ENCODE peak calls at places on chromosomes 2 and 18, in eight cellular contexts. U is Peyer's patch, O is NB4, Z is thyroid gland, W is GM12892, H is tibial nerve, Y is uterus, R is endothelial cell of umbilical vein. E is an unnamed sample.

GRCh38 chr2:140565756-140566155 is 1565.1 kb downstream of the LRP1B start:
- DNase-seq in H (no peak), W (no peak), O (no peak), U (no peak), Z (no peak), Y (no peak), R (no peak), E (no peak)

GRCh38 chr2:120896126-120896525 is 160.5 kb downstream of the GLI2 start:
- DNase-seq in R (no peak), O (no peak), Y (no peak), W (no peak), U (no peak), H (no peak), Z (no peak), E (no peak)

GRCh38 chr2:151823651-151824050 is 4.6 kb downstream of the ARL5A start:
- DNase-seq in W (no peak), U (no peak), O (peak), H (no peak), R (peak), Y (no peak), Z (no peak), E (no peak)

GRCh38 chr2:84748339-84748738 is 132.5 kb downstream of the TRABD2A start:
- DNase-seq in Z (no peak), H (no peak), W (no peak), Y (no peak), R (no peak), U (no peak), O (no peak), E (no peak)

GRCh38 chr2:45119855-45120254 is 110.6 kb upstream of the SIX2 start:
- DNase-seq in U (no peak), O (no peak), H (no peak), Z (no peak), Y (no peak), R (no peak), W (no peak), E (no peak)

GRCh38 chr2:43001787-43002468 is 209.5 kb upstream of the HAAO start:
- DNase-seq in R (no peak), Y (peak), O (no peak), W (no peak), U (no peak), H (no peak), Z (no peak), E (no peak)

GRCh38 chr2:65343381-65343780 is 89.0 kb downstream of the SPRED2 start:
- DNase-seq in Z (no peak), R (no peak), H (no peak), W (no peak), Y (no peak), U (no peak), O (no peak), E (no peak)

GRCh38 chr18:61948842-61949438 is 56.1 kb upstream of the RNF152 start:
- DNase-seq in Y (no peak), O (no peak), Z (no peak), W (no peak), R (no peak), U (no peak), H (no peak), E (no peak)

GRCh38 chr2:186135697-186136096 is 350.4 kb upstream of the ZC3H15 start:
- DNase-seq in Y (no peak), H (no peak), R (no peak), Z (no peak), O (no peak), U (no peak), W (no peak), E (no peak)

GRCh38 chr2:47506436-47506835 is 103.5 kb downstream of the MSH2 start:
- DNase-seq in U (no peak), W (no peak), H (no peak), Y (no peak), Z (no peak), O (no peak), R (no peak), E (no peak)
- TF ChIP-seq POLR2A in U (no peak), W (no peak), H (no peak), Y (no peak), Z (no peak), O (no peak), R (no peak), E (no peak)

DNA sequence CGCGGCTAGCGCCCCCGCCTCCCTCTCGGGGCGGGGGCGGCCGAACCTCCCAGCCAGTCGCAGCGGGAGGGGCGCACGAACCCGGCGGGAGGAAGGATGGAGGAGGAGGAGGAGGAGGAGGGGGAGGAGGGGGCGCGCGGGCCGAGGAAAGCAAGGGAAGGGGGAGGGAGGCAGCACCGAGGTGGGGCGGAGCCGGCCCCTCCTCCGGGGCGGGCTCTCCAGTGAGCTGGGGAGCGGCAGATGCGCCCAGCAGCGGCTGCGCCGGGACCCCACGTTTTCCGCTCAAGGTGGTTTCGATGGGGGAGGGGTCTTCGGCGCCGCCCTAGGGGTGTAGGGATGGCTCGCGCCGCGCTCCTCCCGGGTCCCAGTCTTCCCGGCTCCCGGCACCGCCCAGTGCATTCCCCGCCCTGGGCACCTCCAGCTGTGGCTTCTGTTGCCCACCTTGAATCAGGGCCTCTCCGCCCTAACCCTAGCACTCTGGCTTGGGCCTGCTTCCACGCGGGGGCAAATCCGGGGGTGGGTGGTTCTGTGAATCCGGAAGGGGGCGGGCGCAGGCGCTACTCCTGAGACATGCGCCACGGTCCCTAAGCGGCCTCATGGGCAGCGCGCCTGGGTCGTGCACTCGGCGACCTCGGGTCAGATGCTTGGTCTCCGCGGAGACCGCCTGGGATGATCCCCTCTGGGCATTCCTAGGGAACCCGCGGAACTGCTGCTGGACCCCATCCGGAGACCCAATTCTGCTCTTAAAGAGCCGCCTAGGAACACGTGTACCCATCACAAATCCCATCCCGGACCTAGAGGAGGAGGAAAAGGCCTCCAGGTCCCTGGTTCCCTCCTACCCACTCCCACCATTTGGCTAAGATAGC is at the start of gene FBXO41:
- DNase-seq in O (peak), Z (no peak), U (peak), Y (peak), H (no peak), W (peak), R (no peak), E (peak)
- TF ChIP-seq POLR2A in O (peak), Z (no peak), U (no peak), Y (no peak), H (no peak), W (peak), R (no peak), E (no peak)

GRCh38 chr2:68385232-68385906 is 20.3 kb downstream of the PLEK start:
- DNase-seq in U (no peak), W (no peak), O (peak), Y (no peak), Z (no peak), R (no peak), H (no peak), E (no peak)
- TF ChIP-seq POLR2A in U (no peak), W (peak), O (no peak), Y (no peak), Z (no peak), R (no peak), H (no peak), E (no peak)

DNA sequence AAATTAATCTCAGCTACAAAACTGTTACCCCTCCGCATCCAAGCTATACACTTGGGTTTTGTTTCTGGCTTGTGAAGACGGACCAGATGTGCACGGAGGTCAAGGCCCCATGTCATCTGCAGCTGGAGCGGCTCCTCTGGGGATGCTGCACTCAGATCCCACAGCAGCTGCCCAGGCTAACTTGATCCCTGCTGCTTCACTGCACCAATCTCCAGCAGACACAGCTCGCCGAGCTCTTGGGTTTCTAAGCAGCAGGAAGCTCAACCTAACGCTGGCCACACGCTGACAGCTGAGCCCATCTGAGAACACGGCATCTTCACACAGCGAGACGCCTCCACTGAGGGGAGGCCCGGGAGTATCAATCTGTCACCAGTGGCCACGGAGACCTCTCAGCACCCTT is 67.4 kb downstream of the EMILIN2 start:
- DNase-seq in Z (no peak), U (no peak), W (no peak), R (no peak), H (no peak), O (no peak), Y (no peak), E (no peak)
- TF ChIP-seq POLR2A in Z (no peak), U (no peak), W (no peak), R (no peak), H (no peak), O (no peak), Y (no peak), E (no peak)

DNA sequence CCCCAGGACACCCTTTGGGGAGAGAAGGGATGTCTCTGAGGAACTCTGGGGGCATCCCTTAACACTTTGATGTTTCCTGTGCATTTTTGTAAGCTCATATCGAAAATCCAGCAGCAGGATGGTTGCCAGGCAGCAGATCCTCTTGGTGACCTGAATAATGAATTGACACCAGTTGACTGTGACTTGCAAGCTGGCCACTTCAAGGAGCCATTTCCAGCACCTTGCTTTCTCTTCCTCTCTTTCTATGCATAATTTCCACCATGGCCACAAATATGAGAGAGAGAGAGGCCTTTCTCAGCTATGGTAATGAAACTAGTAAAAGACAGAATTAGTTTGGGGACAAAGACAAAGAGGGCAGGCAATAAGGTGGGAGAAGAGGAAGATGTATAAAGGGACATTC is 91.7 kb downstream of the NRP2 start:
- DNase-seq in H (no peak), Y (no peak), R (no peak), Z (no peak), O (no peak), U (no peak), W (no peak), E (no peak)
- TF ChIP-seq POLR2A in H (no peak), Y (no peak), R (no peak), Z (no peak), O (no peak), U (no peak), W (no peak), E (no peak)

DNA sequence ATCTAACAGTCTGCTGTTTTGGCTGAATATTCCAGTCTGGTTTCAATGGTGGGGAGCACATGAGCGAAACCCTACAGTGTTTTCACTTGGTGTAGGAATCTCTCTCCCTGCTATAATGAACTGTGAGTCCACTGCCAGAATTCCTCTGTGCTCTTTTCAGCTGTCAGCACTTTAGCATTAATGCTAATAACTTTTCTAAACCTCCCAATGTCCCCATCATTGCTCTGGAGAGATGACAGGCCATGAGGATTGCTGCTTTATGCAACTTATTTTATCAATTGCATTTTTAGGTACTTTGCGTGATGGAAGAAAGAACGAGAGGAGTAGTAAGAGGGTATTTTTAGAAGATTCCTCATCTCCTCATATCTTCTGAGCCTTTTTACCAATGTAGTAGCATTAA is 25.3 kb downstream of the STK39 start:
- DNase-seq in R (no peak), Y (no peak), U (no peak), H (no peak), O (no peak), W (no peak), Z (no peak), E (no peak)
- TF ChIP-seq POLR2A in R (no peak), Y (no peak), U (no peak), H (no peak), O (no peak), W (no peak), Z (no peak), E (no peak)

GRCh38 chr2:147869934-147870333 is 25.1 kb downstream of the ACVR2A start:
- DNase-seq in O (no peak), H (no peak), Y (no peak), U (no peak), R (no peak), Z (no peak), W (no peak), E (no peak)
- TF ChIP-seq POLR2A in O (no peak), H (no peak), Y (no peak), U (no peak), R (no peak), Z (no peak), W (no peak), E (no peak)

DNA sequence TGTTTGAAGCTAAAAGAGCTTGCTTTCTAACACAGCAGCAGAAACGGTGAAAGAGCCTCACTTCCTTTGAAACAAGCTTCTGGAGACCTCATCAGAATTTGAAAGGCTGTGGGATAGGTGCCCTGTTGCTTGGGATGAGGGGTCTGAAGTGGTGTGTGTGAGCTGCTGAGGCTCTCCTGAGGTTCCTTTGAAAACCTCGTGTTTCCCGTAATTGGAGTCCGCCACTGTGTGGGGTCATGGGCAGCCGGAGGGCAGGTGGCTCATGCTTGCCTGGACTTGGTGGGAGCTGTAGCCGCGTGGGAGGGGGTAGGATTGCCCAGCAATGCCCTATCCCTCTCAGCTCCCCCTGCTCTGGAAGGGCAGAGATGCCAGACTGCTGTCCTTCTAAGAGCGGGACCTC is 34.4 kb downstream of the CABLES1 start:
- DNase-seq in U (no peak), R (no peak), Y (no peak), Z (no peak), O (no peak), W (no peak), H (no peak), E (no peak)
- TF ChIP-seq POLR2A in U (no peak), R (no peak), Y (no peak), Z (no peak), O (no peak), W (no peak), H (no peak), E (no peak)

GRCh38 chr2:112811841-112812306 is 24.7 kb downstream of the IL1B start:
- DNase-seq in Y (peak), Z (no peak), H (no peak), R (peak), O (no peak), U (no peak), W (no peak), E (no peak)
- TF ChIP-seq POLR2A in Y (no peak), Z (no peak), H (no peak), R (peak), O (no peak), U (no peak), W (peak), E (no peak)

E was measured in erythroblast.